ENCODE peak calls at places on chromosomes 12 and 14, in nine cellular contexts. G is bronchial epithelial cell; V is AG04450; Q is right cardiac atrium; D is cardiac muscle cell; P is psoas muscle; C is CD8-positive, alpha-beta T cell; L is mammary epithelial cell; U is suprapubic skin. X is an unnamed sample. For H3K27me3, the result is how much of the 10 kb centered on the place peaks cover.

GRCh38 chr12:32918890-32919791 is 22.6 kb upstream of the PKP2 start:
- DNase-seq in G (peak), V (no peak), Q (no peak), D (peak), P (no peak), C (no peak), L (peak), U (no peak), X (peak)

GRCh38 chr12:110104188-110104969 is 19.8 kb upstream of the IFT81 start:
- DNase-seq in G (no peak), V (no peak), Q (no peak), D (peak), P (no peak), C (no peak), L (no peak), U (no peak), X (no peak)

GRCh38 chr12:130956009-130956408 is 2.3 kb downstream of the ADGRD1 start:
- DNase-seq in G (no peak), V (no peak), Q (peak), D (no peak), P (no peak), C (no peak), L (no peak), U (no peak), X (no peak)

GRCh38 chr12:123726244-123726643 is 14.1 kb downstream of the ATP6V0A2 start:
- DNase-seq in G (no peak), V (no peak), Q (no peak), D (no peak), P (no peak), C (no peak), L (no peak), U (no peak), X (no peak)

GRCh38 chr14:24013654-24014514 is 25.2 kb downstream of the DHRS4L2 start:
- DNase-seq in G (peak), V (peak), Q (no peak), D (peak), P (no peak), C (peak), L (peak), U (no peak), X (peak)

GRCh38 chr12:50222275-50222783 is 55.2 kb upstream of the CERS5 start:
- DNase-seq in G (peak), V (peak), Q (peak), D (peak), P (no peak), C (no peak), L (peak), U (no peak), X (peak)

GRCh38 chr12:48966177-48966890 is 5.2 kb downstream of the WNT10B start:
- DNase-seq in G (no peak), V (no peak), Q (no peak), D (no peak), P (no peak), C (no peak), L (no peak), U (no peak), X (peak)

GRCh38 chr12:57850924-57851323 is 4.4 kb upstream of the CTDSP2 start:
- DNase-seq in G (no peak), V (no peak), Q (no peak), D (no peak), P (no peak), C (no peak), L (no peak), U (no peak), X (peak)

GRCh38 chr14:100299238-100299560 is 7.0 kb downstream of the SLC25A29 start:
- DNase-seq in G (no peak), V (no peak), Q (peak), D (no peak), P (peak), C (no peak), L (no peak), U (no peak), X (no peak)

GRCh38 chr14:92688434-92689375 is 59.7 kb downstream of the LGMN start:
- DNase-seq in G (no peak), V (no peak), Q (peak), D (no peak), P (no peak), C (no peak), L (no peak), U (peak), X (no peak)

GRCh38 chr12:69065804-69066203 is 132.8 kb upstream of the CPM start:
- DNase-seq in G (peak), V (no peak), Q (no peak), D (no peak), P (no peak), C (no peak), L (no peak), U (no peak), X (no peak)

GRCh38 chr12:107092669-107093546 is 441 bp downstream of the CRY1 start:
- DNase-seq in G (peak), V (no peak), Q (peak), D (no peak), P (peak), C (peak), L (no peak), U (peak), X (no peak)

GRCh38 chr12:124395284-124395752 is 100.4 kb downstream of the RFLNA start:
- DNase-seq in G (no peak), V (no peak), Q (peak), D (no peak), P (no peak), C (no peak), L (no peak), U (no peak), X (no peak)

GRCh38 chr14:100170880-100171279 is 11.4 kb upstream of the DEGS2 start:
- DNase-seq in G (no peak), V (no peak), Q (peak), D (no peak), P (no peak), C (no peak), L (no peak), U (no peak), X (no peak)

GRCh38 chr14:71651228-71651627 is 281.0 kb upstream of the RGS6 start:
- DNase-seq in G (peak), V (peak), Q (no peak), D (peak), P (no peak), C (no peak), L (peak), U (no peak), X (no peak)

GRCh38 chr12:27334052-27334720 is 1.6 kb downstream of the BMAL2 start:
- DNase-seq in G (peak), V (no peak), Q (no peak), D (no peak), P (no peak), C (no peak), L (no peak), U (no peak), X (no peak)

GRCh38 chr12:15037091-15037723 is 64.4 kb downstream of the PDE6H start:
- DNase-seq in G (peak), V (no peak), Q (no peak), D (no peak), P (no peak), C (no peak), L (peak), U (no peak), X (no peak)

GRCh38 chr12:106801167-106801708 is 26.8 kb downstream of the RIC8B start:
- DNase-seq in G (no peak), V (no peak), Q (no peak), D (no peak), P (no peak), C (no peak), L (no peak), U (no peak), X (no peak)

GRCh38 chr12:117571321-117571720 is 209.9 kb upstream of the NOS1 start:
- DNase-seq in G (no peak), V (no peak), Q (no peak), D (no peak), P (no peak), C (no peak), L (no peak), U (no peak), X (no peak)

GRCh38 chr14:85731198-85731597 is 201.3 kb downstream of the FLRT2 start:
- DNase-seq in G (no peak), V (peak), Q (no peak), D (peak), P (no peak), C (no peak), L (peak), U (no peak), X (no peak)

GRCh38 chr12:41521872-41522379 is 333.8 kb downstream of the PDZRN4 start:
- DNase-seq in G (peak), V (peak), Q (no peak), D (peak), P (no peak), C (no peak), L (peak), U (no peak), X (peak)

GRCh38 chr12:27531916-27532315 is 7.9 kb downstream of the PPFIBP1 start:
- DNase-seq in G (no peak), V (no peak), Q (no peak), D (peak), P (no peak), C (no peak), L (no peak), U (no peak), X (no peak)

GRCh38 chr12:120710805-120711296 is 593 bp downstream of the UNC119B start:
- DNase-seq in G (no peak), V (no peak), Q (peak), D (no peak), P (peak), C (peak), L (peak), U (no peak), X (peak)

GRCh38 chr12:16599081-16599480 is 6.9 kb downstream of the LMO3 start:
- DNase-seq in G (peak), V (no peak), Q (no peak), D (no peak), P (no peak), C (no peak), L (no peak), U (no peak), X (no peak)

GRCh38 chr12:111673503-111673902 is 12.3 kb downstream of the BRAP start:
- DNase-seq in G (peak), V (no peak), Q (no peak), D (peak), P (no peak), C (no peak), L (no peak), U (no peak), X (peak)

GRCh38 chr12:101826766-101827368 is 3.9 kb downstream of the GNPTAB start:
- DNase-seq in G (no peak), V (no peak), Q (no peak), D (no peak), P (no peak), C (no peak), L (no peak), U (no peak), X (no peak)

GRCh38 chr14:71142375-71143038 is 235.2 kb downstream of the PCNX1 start:
- DNase-seq in G (peak), V (peak), Q (no peak), D (peak), P (no peak), C (no peak), L (peak), U (no peak), X (no peak)

GRCh38 chr12:62827855-62828254 is 107.1 kb downstream of the PPM1H start:
- DNase-seq in G (no peak), V (no peak), Q (no peak), D (no peak), P (no peak), C (no peak), L (no peak), U (no peak), X (no peak)

GRCh38 chr14:24910408-24910986 is 139.4 kb downstream of the STXBP6 start:
- DNase-seq in G (no peak), V (no peak), Q (no peak), D (no peak), P (no peak), C (no peak), L (no peak), U (no peak), X (no peak)

GRCh38 chr12:54294152-54294913 is 6.5 kb downstream of the NFE2 start:
- DNase-seq in G (no peak), V (no peak), Q (peak), D (peak), P (peak), C (peak), L (no peak), U (no peak), X (peak)

GRCh38 chr14:76827696-76828301 is 1.6 kb downstream of the LRRC74A start:
- DNase-seq in G (no peak), V (no peak), Q (peak), D (peak), P (peak), C (no peak), L (no peak), U (no peak), X (no peak)

DNA sequence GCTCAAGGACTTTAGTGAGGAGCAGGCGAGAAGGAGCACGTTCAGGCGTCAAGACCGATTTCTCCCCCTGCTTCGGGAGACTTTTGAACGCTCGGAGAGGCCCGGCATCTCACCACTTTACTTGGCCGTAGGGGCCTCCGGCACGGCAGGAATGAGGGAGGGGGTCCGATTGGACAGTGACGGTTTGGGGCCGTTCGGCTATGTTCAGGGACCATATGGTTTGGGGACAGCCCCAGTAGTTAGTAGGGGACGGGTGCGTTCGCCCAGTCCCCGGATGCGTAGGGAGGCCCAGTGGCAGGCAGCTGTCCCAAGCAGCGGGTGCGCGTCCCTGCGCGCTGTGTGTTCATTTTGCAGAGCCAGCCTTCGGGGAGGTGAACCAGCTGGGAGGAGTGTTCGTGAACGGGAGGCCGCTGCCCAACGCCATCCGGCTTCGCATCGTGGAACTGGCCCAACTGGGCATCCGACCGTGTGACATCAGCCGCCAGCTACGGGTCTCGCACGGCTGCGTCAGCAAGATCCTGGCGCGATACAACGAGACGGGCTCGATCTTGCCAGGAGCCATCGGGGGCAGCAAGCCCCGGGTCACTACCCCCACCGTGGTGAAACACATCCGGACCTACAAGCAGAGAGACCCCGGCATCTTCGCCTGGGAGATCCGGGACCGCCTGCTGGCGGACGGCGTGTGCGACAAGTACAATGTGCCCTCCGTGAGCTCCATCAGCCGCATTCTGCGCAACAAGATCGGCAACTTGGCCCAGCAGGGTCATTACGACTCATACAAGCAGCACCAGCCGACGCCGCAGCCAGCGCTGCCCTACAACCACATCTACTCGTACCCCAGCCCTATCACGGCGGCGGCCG is 1.1 kb downstream of the PAX9 start:
- DNase-seq in G (peak), V (no peak), Q (peak), D (no peak), P (peak), C (no peak), L (no peak), U (no peak), X (no peak)
- H3K4me3 ChIP-seq in G (peak), V (no peak), Q (no peak), D (peak), P (peak), C (peak), L (peak), U (peak), X (no peak)

GRCh38 chr12:3602488-3602887 is 111.5 kb downstream of the PRMT8 start:
- DNase-seq in G (no peak), V (no peak), Q (no peak), D (no peak), P (no peak), C (no peak), L (no peak), U (no peak), X (no peak)

GRCh38 chr12:3604750-3605638 is 114.0 kb downstream of the PRMT8 start:
- DNase-seq in G (peak), V (no peak), Q (peak), D (peak), P (peak), C (no peak), L (peak), U (no peak), X (no peak)

GRCh38 chr12:3603576-3603975 is 112.6 kb downstream of the PRMT8 start:
- DNase-seq in G (no peak), V (no peak), Q (no peak), D (no peak), P (no peak), C (no peak), L (no peak), U (no peak), X (no peak)

GRCh38 chr12:3606101-3606500 is 115.1 kb downstream of the PRMT8 start:
- DNase-seq in G (no peak), V (no peak), Q (no peak), D (no peak), P (no peak), C (no peak), L (no peak), U (no peak), X (no peak)

DNA sequence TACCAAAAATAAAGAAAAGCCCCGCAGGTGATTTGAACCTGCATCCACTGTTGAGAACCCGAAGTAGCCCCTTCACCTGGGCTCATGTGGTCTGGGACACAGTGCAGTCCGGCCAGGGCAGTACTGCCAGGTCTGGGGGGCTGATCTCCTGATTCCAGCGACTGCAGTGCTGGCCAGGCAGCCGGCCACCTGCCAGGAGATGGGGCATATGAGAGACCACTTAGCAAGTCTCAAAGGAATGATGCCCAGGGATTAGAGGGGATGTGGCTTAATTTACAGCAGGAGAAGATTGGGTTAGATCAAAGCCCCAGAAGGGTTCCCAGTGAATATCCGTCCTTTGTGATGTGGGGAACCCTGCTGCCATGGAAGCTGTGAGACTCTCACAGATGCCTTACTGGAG is 113.3 kb downstream of the PRMT8 start:
- DNase-seq in G (no peak), V (no peak), Q (no peak), D (no peak), P (no peak), C (no peak), L (no peak), U (no peak), X (no peak)
- H3K27me3 ChIP-seq in G (under half), V (under half), Q (under half), D (under half), P (under half), C (under half), L (under half), U (under half), X (under half)

GRCh38 chr12:115354476-115354890 is 670.5 kb upstream of the TBX3 start:
- DNase-seq in G (no peak), V (no peak), Q (no peak), D (no peak), P (no peak), C (no peak), L (no peak), U (no peak), X (no peak)
- H3K4me3 ChIP-seq in G (peak), V (peak), Q (peak), D (no peak), P (no peak), C (no peak), L (peak), U (peak), X (no peak)

DNA sequence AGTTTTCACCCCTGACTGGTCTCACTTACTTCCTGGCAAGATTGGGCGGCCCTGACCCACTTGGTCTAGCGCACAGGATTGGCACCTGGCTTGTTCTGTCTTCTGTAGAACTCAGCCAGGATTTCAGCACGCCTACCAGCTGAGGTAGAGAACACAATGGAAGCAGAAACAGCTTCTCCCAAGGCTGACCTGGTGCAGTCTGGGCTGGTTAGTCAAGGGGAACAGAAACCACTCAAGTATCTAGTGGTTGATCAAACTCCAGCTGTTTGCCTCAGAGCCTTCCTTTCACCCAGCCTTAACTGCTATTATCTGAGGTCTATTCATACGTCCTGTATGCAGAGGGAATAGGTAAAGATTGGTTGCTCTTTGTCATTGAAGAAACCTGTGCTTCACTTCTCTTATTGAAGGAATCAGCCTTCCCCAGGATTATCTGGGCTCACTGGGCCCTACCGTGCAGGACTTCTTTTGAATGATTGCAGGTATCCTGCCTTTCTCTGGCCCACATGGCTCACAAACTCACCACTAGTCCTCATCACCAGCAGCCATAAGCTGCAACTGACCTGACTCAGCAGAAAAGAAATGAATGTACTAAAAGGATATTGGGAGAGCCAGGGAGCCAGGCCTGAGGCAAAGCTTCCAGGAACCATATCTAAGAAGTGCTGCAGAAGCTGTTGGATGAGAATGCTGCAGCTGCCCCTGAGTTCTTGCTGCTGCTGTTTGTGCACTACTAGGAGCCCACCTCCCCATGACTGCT is 2.5 kb upstream of the PLEKHD1 start:
- DNase-seq in G (no peak), V (no peak), Q (no peak), D (no peak), P (no peak), C (no peak), L (no peak), U (no peak), X (peak)
- H3K27me3 ChIP-seq in G (under half), V (half or more), Q (under half), D (half or more), P (under half), C (under half), L (under half), U (under half), X (under half)

GRCh38 chr14:21309238-21309636 is 29.4 kb downstream of the RPGRIP1 start:
- DNase-seq in G (no peak), V (no peak), Q (no peak), D (no peak), P (no peak), C (no peak), L (no peak), U (no peak), X (no peak)
- H3K4me3 ChIP-seq in G (peak), V (no peak), Q (peak), D (no peak), P (peak), C (peak), L (peak), U (peak), X (peak)

GRCh38 chr14:88934231-88934898 is 109.9 kb downstream of the TTC8 start:
- DNase-seq in G (no peak), V (peak), Q (no peak), D (peak), P (no peak), C (no peak), L (no peak), U (no peak), X (no peak)
- H3K27me3 ChIP-seq in G (under half), V (under half), Q (under half), D (under half), P (under half), C (under half), L (under half), U (under half), X (under half)

GRCh38 chr14:54653764-54654469 is 87.0 kb downstream of the SAMD4A start:
- DNase-seq in G (no peak), V (no peak), Q (peak), D (peak), P (peak), C (no peak), L (peak), U (peak), X (no peak)

GRCh38 chr14:54654600-54654999 is 87.7 kb downstream of the SAMD4A start:
- DNase-seq in G (no peak), V (no peak), Q (no peak), D (no peak), P (no peak), C (no peak), L (no peak), U (no peak), X (no peak)

GRCh38 chr14:54651649-54652048 is 84.7 kb downstream of the SAMD4A start:
- DNase-seq in G (peak), V (no peak), Q (no peak), D (no peak), P (no peak), C (no peak), L (peak), U (no peak), X (no peak)

GRCh38 chr14:54652188-54652889 is 85.4 kb downstream of the SAMD4A start:
- DNase-seq in G (peak), V (peak), Q (peak), D (peak), P (peak), C (no peak), L (peak), U (peak), X (no peak)

GRCh38 chr14:54652890-54653201 is 85.9 kb downstream of the SAMD4A start:
- DNase-seq in G (no peak), V (no peak), Q (no peak), D (no peak), P (no peak), C (no peak), L (no peak), U (no peak), X (no peak)
- H3K4me3 ChIP-seq in G (no peak), V (peak), Q (peak), D (no peak), P (peak), C (no peak), L (peak), U (peak), X (no peak)

X was measured in Karpas-422.